ENCODE peak calls at places on chromosomes 5 and 9, in four cellular contexts. F, L, R and H are unnamed samples.

GRCh38 chr5:33409435-33410146 is 31.2 kb upstream of the TARS1 start:
- DNase-seq in R (no peak), L (no peak), F (no peak), H (peak)

GRCh38 chr9:128072144-128073021 is 4.4 kb downstream of the SLC25A25 start:
- DNase-seq in F (no peak), R (no peak), L (no peak), H (no peak)

GRCh38 chr9:110828148-110828730 is 159.6 kb downstream of the MUSK start:
- DNase-seq in R (no peak), F (no peak), L (no peak), H (no peak)

GRCh38 chr9:137156567-137157375 is 13.1 kb downstream of the LRRC26 start:
- DNase-seq in R (no peak), L (peak), F (no peak), H (peak)

GRCh38 chr9:100084734-100085133 is 14.1 kb downstream of the ERP44 start:
- DNase-seq in F (no peak), L (no peak), R (no peak), H (no peak)

GRCh38 chr9:24545285-24545684 is 412 bp downstream of the IZUMO3 start:
- DNase-seq in F (no peak), R (no peak), L (no peak), H (no peak)

GRCh38 chr9:95350266-95350665 is 32.8 kb upstream of the FANCC start:
- DNase-seq in R (no peak), L (no peak), F (no peak), H (no peak)

GRCh38 chr5:38347896-38348295 is 89.5 kb downstream of the EGFLAM start:
- DNase-seq in R (no peak), L (no peak), F (no peak), H (no peak)

GRCh38 chr5:59348189-59348588 is 545.3 kb downstream of the PDE4D start:
- DNase-seq in L (no peak), F (no peak), R (no peak), H (no peak)

GRCh38 chr9:70421272-70422180 is 7.1 kb upstream of the KLF9 start:
- DNase-seq in L (no peak), F (no peak), R (no peak), H (no peak)

GRCh38 chr5:150153957-150154617 is 1.6 kb downstream of the PDGFRB start:
- DNase-seq in R (no peak), L (no peak), F (no peak), H (no peak)

GRCh38 chr9:71637433-71637832 is 130.9 kb downstream of the CEMIP2 start:
- DNase-seq in R (no peak), F (no peak), L (no peak), H (no peak)

GRCh38 chr9:113152699-113153098 is 1.9 kb downstream of the SLC31A2 start:
- DNase-seq in R (no peak), F (no peak), L (no peak), H (no peak)

GRCh38 chr5:54307583-54307982 is 2.8 kb downstream of the ARL15 start:
- DNase-seq in L (no peak), R (no peak), F (no peak), H (no peak)

DNA sequence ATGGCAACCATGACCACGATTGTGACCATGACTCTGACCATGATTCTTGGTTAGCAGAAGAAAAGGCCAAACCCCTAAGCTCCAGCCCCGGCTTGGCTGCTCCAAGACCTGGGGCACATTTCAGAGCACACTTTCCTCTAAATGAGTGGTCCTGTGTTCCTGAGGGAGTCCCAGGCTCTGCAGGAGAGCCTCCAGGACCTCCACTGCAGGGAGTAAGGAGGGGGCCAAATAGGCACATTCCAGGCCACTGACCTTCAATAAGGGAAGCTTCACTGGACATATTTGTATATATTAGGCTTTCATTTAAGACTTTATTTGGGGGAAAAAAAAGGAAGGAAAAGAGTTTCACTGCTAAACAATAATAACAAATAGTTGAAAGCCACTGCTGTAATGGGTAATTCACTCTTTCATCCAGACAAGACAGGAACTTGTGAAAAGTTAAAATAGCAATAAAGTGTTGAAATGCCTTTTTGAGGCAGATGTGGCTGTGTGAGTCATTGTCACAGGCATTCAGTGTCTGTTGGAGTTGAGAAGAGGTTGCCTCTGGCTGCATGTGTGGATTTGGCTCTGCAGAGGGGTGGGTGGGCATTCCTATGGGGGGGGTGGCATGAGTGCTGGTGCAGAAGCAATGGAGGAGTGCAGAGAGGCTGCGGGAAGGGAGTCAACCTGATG is 63.9 kb upstream of the TGFBR1 start:
- DNase-seq in F (no peak), L (no peak), R (no peak), H (no peak)
- TF ChIP-seq TAF1 in F (no peak), L (no peak), R (no peak), H (no peak)

GRCh38 chr9:18676501-18676900 is 202.5 kb downstream of the ADAMTSL1 start:
- DNase-seq in L (no peak), F (no peak), R (no peak), H (no peak)
- TF ChIP-seq TAF1 in L (no peak), F (no peak), R (no peak), H (no peak)

DNA sequence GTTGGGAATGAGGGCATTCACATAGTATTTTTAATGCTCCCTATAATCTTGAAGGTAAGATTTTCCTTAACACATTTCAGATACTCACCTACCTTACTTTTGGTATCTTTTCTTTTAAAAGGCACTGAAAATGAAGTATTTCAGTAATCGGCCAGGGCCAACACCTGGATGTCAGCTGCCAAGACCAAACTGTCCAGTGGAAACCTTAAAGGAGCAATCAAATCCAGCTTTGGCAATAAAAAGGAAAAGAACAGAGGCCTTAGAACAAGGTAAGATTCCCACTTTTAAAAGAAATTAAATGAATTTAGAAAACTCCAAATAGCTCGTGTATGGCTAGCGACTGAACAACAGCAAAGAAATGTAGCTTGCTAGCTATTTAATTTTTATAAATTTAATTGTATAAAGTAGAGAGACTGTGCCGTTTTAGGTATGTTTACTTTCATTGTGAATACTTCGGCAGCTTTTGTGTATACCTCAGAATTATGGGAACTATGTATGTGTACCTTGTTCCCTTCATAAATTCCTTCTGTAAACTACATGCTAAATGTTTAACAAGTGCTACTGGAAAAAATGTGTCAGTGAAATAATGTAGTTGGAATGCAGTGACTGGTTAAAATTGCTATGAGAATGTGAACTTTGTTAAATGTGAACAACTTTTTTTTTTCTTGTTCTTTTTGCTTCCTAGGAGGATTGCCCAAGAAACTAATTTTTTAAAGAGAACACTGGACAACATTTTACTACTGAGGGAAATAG is 41.9 kb downstream of the CDK7 start:
- DNase-seq in R (no peak), F (no peak), L (no peak), H (no peak)
- TF ChIP-seq TAF1 in R (no peak), F (no peak), L (no peak), H (no peak)

GRCh38 chr5:154714271-154714986 is 40.7 kb upstream of the LARP1 start:
- DNase-seq in R (no peak), L (peak), F (no peak), H (no peak)
- TF ChIP-seq TAF1 in R (no peak), L (no peak), F (no peak), H (no peak)

DNA sequence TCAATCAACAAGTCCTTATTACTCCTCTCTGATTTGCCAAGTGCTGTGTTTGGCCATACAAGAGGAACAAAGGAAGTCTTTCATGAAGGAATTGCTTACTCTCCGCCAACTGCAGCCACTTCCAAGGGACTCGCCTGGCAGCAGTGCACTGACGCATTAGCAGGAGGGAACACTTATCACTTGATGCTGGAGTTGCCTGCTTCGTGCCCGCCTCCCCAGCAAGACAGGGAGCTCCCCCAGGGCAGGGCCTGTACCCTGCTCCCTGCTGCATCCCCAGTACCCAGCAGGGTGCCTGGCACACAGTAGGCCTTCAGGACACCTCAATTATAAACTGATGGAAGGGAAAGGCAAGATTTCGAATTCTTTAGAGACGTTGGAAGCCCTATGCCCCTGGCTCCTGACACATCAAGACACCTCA is 97.9 kb downstream of the CRB2 start:
- DNase-seq in F (no peak), R (no peak), L (no peak), H (no peak)
- TF ChIP-seq TAF1 in F (no peak), R (no peak), L (no peak), H (no peak)

DNA sequence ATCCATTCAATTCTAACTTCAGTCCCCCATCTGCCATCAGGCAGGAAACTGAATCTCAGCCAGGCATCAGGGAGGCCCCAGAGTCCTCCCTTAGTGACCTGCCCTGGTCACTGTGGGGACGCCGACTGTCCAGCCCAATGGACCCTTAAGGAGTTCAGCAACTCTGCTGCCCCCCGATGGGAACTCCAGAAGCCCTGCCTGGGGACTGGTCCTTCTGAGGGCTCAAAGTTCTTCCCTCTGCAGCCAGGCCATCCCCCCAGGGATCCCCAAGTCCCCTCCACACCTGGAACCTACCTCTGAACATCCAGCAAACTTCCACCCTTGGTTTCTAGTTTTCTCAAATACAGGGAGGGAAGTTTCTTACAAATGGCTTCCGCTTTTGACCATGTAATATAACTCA is 76.8 kb downstream of the UBE2QL1 start:
- DNase-seq in R (no peak), L (no peak), F (no peak), H (no peak)
- TF ChIP-seq TAF1 in R (no peak), L (no peak), F (no peak), H (no peak)

GRCh38 chr5:16808936-16809815 is 126.9 kb downstream of the MYO10 start:
- DNase-seq in F (no peak), L (no peak), R (no peak), H (no peak)

GRCh38 chr5:16806691-16807433 is 129.2 kb downstream of the MYO10 start:
- DNase-seq in R (no peak), L (no peak), F (no peak), H (no peak)

GRCh38 chr5:16805478-16805877 is 130.6 kb downstream of the MYO10 start:
- DNase-seq in R (no peak), F (no peak), L (no peak), H (no peak)

GRCh38 chr5:16808021-16808420 is 128.1 kb downstream of the MYO10 start:
- DNase-seq in F (no peak), R (no peak), L (no peak), H (no peak)

GRCh38 chr5:16807475-16807874 is 128.6 kb downstream of the MYO10 start:
- DNase-seq in L (no peak), R (no peak), F (no peak), H (no peak)
- TF ChIP-seq TAF1 in L (no peak), R (no peak), F (no peak), H (no peak)

DNA sequence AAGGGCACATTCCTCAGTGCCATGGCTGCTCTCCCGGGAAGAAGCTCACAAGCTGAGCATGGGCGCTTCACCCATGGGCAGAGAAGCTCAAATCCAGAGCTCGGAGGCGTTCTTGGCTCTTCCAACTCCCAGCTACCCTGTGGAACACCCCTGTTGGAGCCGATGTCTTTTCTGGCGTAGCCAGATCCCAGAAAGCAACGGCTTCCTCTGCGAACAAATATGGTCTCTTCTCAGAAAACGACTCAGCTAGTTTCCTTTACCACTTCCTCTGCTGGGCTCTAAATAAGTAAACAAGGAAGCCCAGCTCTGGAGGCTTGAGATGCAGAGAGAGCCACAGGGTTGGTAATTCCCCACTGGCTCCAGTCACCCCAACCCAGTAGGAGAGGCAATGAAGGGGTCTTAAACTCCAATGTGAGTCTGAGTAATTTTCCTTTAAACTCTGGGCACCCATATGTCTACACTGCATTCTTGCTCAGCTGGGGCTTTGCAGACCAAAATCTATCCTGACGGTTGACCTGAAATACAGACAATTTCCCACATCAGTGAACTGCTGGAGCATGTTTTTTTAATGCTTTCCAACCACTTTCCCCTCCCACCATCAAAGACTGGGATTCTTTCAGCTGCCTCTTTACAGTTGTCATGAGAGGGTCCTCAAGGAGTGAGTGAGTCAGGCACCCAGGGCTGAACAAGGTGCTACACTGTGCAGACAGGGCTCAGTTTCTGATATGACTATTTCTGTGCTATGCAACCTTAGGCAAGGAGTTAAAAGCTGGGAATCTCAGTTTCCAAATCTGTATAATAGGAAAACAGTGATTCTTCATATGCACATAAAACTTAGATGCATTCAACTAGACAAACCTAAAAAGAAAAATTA is at the start of gene LCP2:
- DNase-seq in L (no peak), R (no peak), F (no peak), H (no peak)
- TF ChIP-seq TAF1 in L (peak), R (peak), F (no peak), H (no peak)

GRCh38 chr9:134441227-134442086 is 115.2 kb downstream of the RXRA start:
- DNase-seq in F (no peak), L (no peak), R (no peak), H (no peak)
- TF ChIP-seq TAF1 in F (no peak), L (no peak), R (no peak), H (no peak)